ENCODE peak calls at places on chromosomes 6 and 20, in nine cellular contexts. T is BE2C; J is adrenal gland; B is CD8-positive, alpha-beta memory T cell; C is GM23338; Q is fibroblast of lung; W is spleen; D is hepatocyte; H is esophagus squamous epithelium. F is an unnamed sample. For H3K4me1, the result is how much of the 10 kb centered on the place peaks cover.

GRCh38 chr6:129513471-129513870 is 196.5 kb downstream of the ARHGAP18 start:
- DNase-seq in T (no peak), J (no peak), B (no peak), C (no peak), Q (peak), W (no peak), D (no peak), H (no peak), F (no peak)

GRCh38 chr6:46491201-46491788 is at the start of gene RCAN2:
- DNase-seq in T (peak), J (peak), B (peak), C (peak), Q (peak), W (peak), D (peak), H (no peak), F (peak)

GRCh38 chr20:51106011-51106410 is 83.1 kb upstream of the KCNG1 start:
- DNase-seq in T (no peak), J (no peak), B (no peak), C (no peak), Q (no peak), W (no peak), D (no peak), H (no peak), F (no peak)

GRCh38 chr20:58137236-58137635 is 91.2 kb downstream of the ANKRD60 start:
- DNase-seq in T (no peak), J (no peak), B (no peak), C (no peak), Q (no peak), W (no peak), D (no peak), H (no peak), F (no peak)

GRCh38 chr6:145891126-145891525 is 73.0 kb downstream of the SHPRH start:
- DNase-seq in T (no peak), J (no peak), B (no peak), C (no peak), Q (peak), W (no peak), D (no peak), H (no peak), F (no peak)

GRCh38 chr20:3313681-3314080 is 74.7 kb upstream of the SLC4A11 start:
- DNase-seq in T (no peak), J (peak), B (no peak), C (no peak), Q (no peak), W (no peak), D (no peak), H (no peak), F (no peak)

GRCh38 chr6:64376394-64376793 is 740.8 kb downstream of the PHF3 start:
- DNase-seq in T (no peak), J (no peak), B (no peak), C (peak), Q (no peak), W (no peak), D (no peak), H (no peak), F (no peak)

GRCh38 chr20:32436142-32436861 is 78.2 kb downstream of the ASXL1 start:
- DNase-seq in T (no peak), J (no peak), B (no peak), C (no peak), Q (no peak), W (no peak), D (no peak), H (no peak), F (no peak)

GRCh38 chr20:59004763-59005522 is 2.1 kb downstream of the CTSZ start:
- DNase-seq in T (no peak), J (peak), B (peak), C (no peak), Q (no peak), W (peak), D (no peak), H (peak), F (peak)

GRCh38 chr20:3242167-3242692 is 3.2 kb upstream of the SLC4A11 start:
- DNase-seq in T (no peak), J (no peak), B (no peak), C (no peak), Q (no peak), W (no peak), D (no peak), H (no peak), F (no peak)

GRCh38 chr6:147651249-147652063 is 143.0 kb downstream of the SAMD5 start:
- DNase-seq in T (no peak), J (peak), B (no peak), C (peak), Q (peak), W (no peak), D (no peak), H (no peak), F (peak)

GRCh38 chr6:24430086-24430485 is 27.4 kb downstream of the MRS2 start:
- DNase-seq in T (no peak), J (no peak), B (no peak), C (no peak), Q (no peak), W (no peak), D (no peak), H (no peak), F (no peak)

GRCh38 chr6:48098923-48099322 is 12.1 kb downstream of the PTCHD4 start:
- DNase-seq in T (no peak), J (no peak), B (no peak), C (no peak), Q (no peak), W (no peak), D (no peak), H (no peak), F (no peak)

GRCh38 chr6:170371588-170371987 is 65.0 kb downstream of the FAM120B start:
- DNase-seq in T (peak), J (no peak), B (no peak), C (peak), Q (peak), W (no peak), D (no peak), H (no peak), F (no peak)

GRCh38 chr6:53411451-53411850 is 62.7 kb upstream of the ELOVL5 start:
- DNase-seq in T (no peak), J (no peak), B (no peak), C (peak), Q (no peak), W (no peak), D (peak), H (no peak), F (no peak)

GRCh38 chr20:54207053-54207742 is 689 bp upstream of the PFDN4 start:
- DNase-seq in T (no peak), J (no peak), B (no peak), C (no peak), Q (no peak), W (no peak), D (no peak), H (no peak), F (no peak)

GRCh38 chr6:150068173-150068785 is 642 bp downstream of the ULBP3 start:
- DNase-seq in T (no peak), J (no peak), B (no peak), C (no peak), Q (no peak), W (no peak), D (no peak), H (no peak), F (no peak)

GRCh38 chr20:33209789-33210188 is 7.4 kb upstream of the BPIFA3 start:
- DNase-seq in T (peak), J (peak), B (no peak), C (peak), Q (peak), W (no peak), D (peak), H (no peak), F (peak)

GRCh38 chr20:17530716-17531536 is at the start of gene BFSP1:
- DNase-seq in T (peak), J (peak), B (peak), C (peak), Q (peak), W (peak), D (peak), H (no peak), F (no peak)

GRCh38 chr20:47430862-47431588 is 70.7 kb upstream of the NCOA3 start:
- DNase-seq in T (no peak), J (no peak), B (no peak), C (no peak), Q (no peak), W (no peak), D (no peak), H (no peak), F (no peak)

GRCh38 chr20:47428851-47429336 is 72.4 kb upstream of the ZMYND8 start:
- DNase-seq in T (no peak), J (no peak), B (no peak), C (no peak), Q (no peak), W (no peak), D (no peak), H (no peak), F (no peak)

GRCh38 chr20:47429409-47429808 is 72.3 kb upstream of the NCOA3 start:
- DNase-seq in T (no peak), J (no peak), B (no peak), C (no peak), Q (no peak), W (no peak), D (no peak), H (no peak), F (no peak)

GRCh38 chr20:47428164-47428563 is 71.7 kb upstream of the ZMYND8 start:
- DNase-seq in T (no peak), J (no peak), B (no peak), C (peak), Q (no peak), W (no peak), D (no peak), H (no peak), F (no peak)

DNA sequence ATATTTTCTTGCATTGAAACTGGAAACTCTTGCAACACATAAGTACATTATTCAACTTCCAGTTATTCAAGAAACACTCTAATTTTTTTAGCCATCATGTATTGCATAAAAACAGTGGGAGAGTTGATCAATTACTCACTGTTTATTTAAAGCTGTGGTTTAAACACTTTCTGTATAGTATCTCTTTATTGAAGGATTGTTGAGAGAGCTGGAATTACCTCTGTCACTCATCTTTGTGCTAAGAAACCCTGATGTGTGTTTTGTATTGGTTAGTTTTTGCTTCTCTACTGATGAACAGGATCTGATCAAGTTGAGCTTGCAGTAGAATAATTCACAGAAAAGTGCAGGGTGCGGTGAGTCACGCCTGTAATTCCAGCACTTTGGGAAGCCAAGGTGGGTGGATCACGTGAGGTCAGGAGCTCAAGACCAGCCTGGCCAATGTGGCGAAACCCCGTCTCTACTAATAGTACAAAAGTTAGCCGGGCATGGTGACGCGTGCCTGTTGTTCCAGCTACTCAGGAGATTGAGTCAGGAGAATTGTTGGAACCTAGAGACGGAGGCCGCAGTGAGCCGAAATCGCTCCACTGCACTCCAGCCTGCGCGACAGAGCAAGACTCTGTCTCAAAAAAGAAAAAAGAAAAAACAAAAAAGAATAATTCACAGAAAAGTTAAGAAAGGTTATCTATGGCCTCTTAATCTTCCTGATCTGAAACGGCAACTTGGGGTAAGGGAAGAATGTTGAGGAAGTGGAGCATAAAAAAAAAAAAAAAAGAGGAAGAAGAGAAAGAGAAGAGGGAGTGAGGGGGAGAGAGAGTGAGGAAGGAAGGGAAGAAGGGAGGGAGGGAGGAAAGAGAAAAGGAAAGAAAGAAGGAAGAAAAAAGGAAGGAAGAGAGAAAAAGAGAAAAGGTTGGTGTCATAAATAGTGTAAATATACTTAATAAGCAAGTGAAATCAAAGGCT is 69.2 kb upstream of the NCOA3 start:
- DNase-seq in T (no peak), J (no peak), B (no peak), C (no peak), Q (peak), W (peak), D (no peak), H (no peak), F (no peak)
- H3K4me1 ChIP-seq in T (under half), J (under half), B (under half), C (under half), Q (under half), W (under half), D (under half), H (under half), F (under half)

GRCh38 chr20:48930035-48930434 is 8.5 kb downstream of the ARFGEF2 start:
- DNase-seq in T (no peak), J (no peak), B (no peak), C (no peak), Q (no peak), W (no peak), D (no peak), H (no peak), F (no peak)
- H3K4me1 ChIP-seq in T (under half), J (half or more), B (under half), C (under half), Q (under half), W (half or more), D (under half), H (half or more), F (under half)

GRCh38 chr20:62063601-62063980 is 2.1 kb downstream of the TAF4 start:
- DNase-seq in T (peak), J (no peak), B (no peak), C (peak), Q (peak), W (peak), D (peak), H (no peak), F (no peak)
- H3K4me1 ChIP-seq in T (under half), J (under half), B (under half), C (under half), Q (under half), W (under half), D (under half), H (half or more), F (under half)

GRCh38 chr20:11270566-11270965 is 596.8 kb upstream of the JAG1 start:
- DNase-seq in T (no peak), J (no peak), B (no peak), C (peak), Q (no peak), W (no peak), D (no peak), H (no peak), F (no peak)

GRCh38 chr20:11274137-11274536 is 600.3 kb upstream of the JAG1 start:
- DNase-seq in T (peak), J (peak), B (no peak), C (peak), Q (peak), W (no peak), D (peak), H (no peak), F (no peak)

GRCh38 chr20:11271920-11272594 is 598.3 kb upstream of the JAG1 start:
- DNase-seq in T (no peak), J (no peak), B (no peak), C (no peak), Q (no peak), W (peak), D (no peak), H (no peak), F (no peak)

GRCh38 chr20:11267762-11268335 is 594.0 kb upstream of the JAG1 start:
- DNase-seq in T (no peak), J (peak), B (no peak), C (no peak), Q (no peak), W (no peak), D (no peak), H (no peak), F (no peak)

DNA sequence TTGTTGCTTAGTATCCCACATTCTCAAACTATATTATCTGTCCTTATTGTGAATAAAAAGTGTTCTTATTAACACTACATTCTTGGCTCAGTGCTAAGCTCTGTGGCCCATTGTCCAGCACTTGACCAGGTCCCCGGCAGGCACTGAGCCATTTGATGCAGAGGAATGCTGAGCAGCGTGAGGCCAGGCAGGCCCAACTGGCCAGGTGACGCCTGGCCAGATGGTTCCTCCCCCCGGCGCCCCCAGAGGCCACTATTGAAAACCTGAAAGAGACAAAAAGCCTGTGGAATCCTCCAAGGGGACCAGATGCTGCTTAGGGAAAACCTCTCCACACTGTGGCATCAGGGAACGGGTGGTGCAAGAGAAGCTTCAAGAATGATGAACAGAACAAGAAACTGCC is 597.5 kb upstream of the JAG1 start:
- DNase-seq in T (no peak), J (no peak), B (no peak), C (peak), Q (no peak), W (no peak), D (no peak), H (no peak), F (no peak)
- H3K4me1 ChIP-seq in T (under half), J (under half), B (under half), C (under half), Q (under half), W (under half), D (under half), H (under half), F (under half)

DNA sequence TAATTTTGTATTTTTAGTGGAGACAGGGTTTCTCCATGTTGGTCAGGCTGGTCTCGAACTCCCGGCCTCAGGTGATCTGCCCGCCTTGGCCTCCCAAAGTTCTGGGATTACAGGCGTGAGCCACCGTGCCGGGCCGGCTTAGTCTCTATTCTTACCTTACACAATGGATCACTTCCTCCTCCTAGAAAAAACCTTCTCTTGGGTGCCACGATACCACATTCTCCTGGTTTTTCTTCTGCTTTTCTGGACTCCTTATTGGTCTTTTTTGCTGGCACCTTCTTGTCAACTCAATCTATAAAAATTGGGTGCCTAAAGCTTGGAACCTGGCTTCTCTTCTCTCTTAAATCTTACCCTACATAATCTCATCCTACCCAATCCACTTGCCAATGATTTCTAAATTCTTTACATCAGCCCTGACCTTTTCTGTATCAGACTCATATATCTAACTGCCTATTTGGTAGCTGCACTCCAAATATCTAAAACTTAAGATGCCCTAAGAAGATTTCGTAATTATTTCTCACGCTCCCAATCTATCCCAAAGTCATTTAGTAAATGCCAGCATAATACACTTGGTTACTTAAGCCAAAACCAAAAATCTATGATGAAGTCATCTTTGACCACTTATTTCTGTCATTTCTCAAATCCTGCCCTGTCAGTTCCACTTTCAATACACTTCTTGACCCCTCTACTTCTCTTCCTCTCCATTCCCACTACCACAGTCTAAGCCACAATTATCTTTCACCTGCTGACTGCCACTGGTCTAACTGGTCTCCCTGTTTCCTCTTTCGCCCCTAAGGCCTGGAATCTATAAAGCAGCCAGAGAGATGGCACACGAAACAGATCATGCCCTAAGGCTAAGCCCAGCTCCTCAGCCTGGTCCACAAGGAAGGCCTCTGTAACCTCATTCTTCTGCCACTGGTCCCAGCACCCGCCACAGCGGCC is 43.2 kb downstream of the ELMO2 start:
- DNase-seq in T (no peak), J (no peak), B (no peak), C (no peak), Q (no peak), W (no peak), D (no peak), H (no peak), F (no peak)
- H3K4me1 ChIP-seq in T (under half), J (under half), B (half or more), C (under half), Q (under half), W (half or more), D (under half), H (half or more), F (under half)